ENCODE peak calls at places on chromosome 21, in six cellular contexts. G, S, A, V, J and X are unnamed samples.

GRCh38 chr21:26365849-26366248 is 195.3 kb upstream of the APP start:
- DNase-seq in G (no peak), S (no peak), A (no peak), V (no peak), J (no peak), X (no peak)

GRCh38 chr21:39048064-39048463 is 135.2 kb downstream of the PSMG1 start:
- DNase-seq in G (peak; percentile 73), S (no peak), A (no peak), V (no peak), J (peak; percentile 65), X (no peak)

GRCh38 chr21:41124626-41125240 is 43.2 kb upstream of the BACE2 start:
- DNase-seq in G (no peak), S (no peak), A (no peak), V (no peak), J (no peak), X (no peak)

GRCh38 chr21:32414579-32415358 is 2.3 kb downstream of the EVA1C start:
- DNase-seq in G (peak; percentile 8), S (no peak), A (no peak), V (no peak), J (no peak), X (no peak)

GRCh38 chr21:45386728-45387371 is 18.1 kb upstream of the COL18A1 start:
- DNase-seq in G (no peak), S (peak; percentile 87), A (peak; percentile 21), V (peak; percentile 45), J (no peak), X (no peak)

GRCh38 chr21:31938330-31939301 is 65.8 kb downstream of the HUNK start:
- DNase-seq in G (no peak), S (no peak), A (no peak), V (no peak), J (no peak), X (no peak)

GRCh38 chr21:35720065-35720810 is 340.1 kb downstream of the SETD4 start:
- DNase-seq in G (no peak), S (no peak), A (no peak), V (no peak), J (no peak), X (no peak)

GRCh38 chr21:30577766-30578165 is 12.4 kb downstream of the KRTAP22-2 start:
- DNase-seq in G (no peak), S (no peak), A (no peak), V (no peak), J (no peak), X (no peak)

GRCh38 chr21:17818158-17819113 is 720 bp downstream of the C21orf91 start:
- DNase-seq in G (peak; percentile 13), S (no peak), A (peak; percentile 25), V (peak; percentile 67), J (peak; percentile 41), X (peak; percentile 41)

DNA sequence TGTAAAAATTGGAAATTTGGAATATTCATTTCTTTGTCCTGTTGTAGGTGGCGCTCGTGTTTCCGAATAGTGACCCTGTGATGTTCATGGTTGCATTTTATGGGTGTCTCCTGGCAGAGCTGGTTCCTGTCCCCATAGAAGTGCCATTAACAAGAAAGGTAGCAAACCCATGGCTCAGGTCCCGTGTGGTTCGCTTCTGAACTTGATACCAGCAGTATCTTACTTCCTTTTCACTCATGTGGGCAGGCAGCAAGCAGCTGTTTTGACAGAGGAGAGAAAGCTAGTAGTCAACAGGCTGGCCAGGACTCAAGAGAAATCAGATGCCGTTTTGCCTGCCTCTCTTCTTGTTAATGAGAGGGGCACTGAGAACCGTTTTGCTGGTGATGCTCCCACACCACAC is 72.8 kb downstream of the S100B start:
- DNase-seq in G (no peak), S (no peak), A (no peak), V (no peak), J (no peak), X (no peak)
- TF ChIP-seq CTCF in G (no peak), S (no peak), A (no peak), V (no peak), J (no peak), X (no peak)

GRCh38 chr21:42346441-42346840 is 4.4 kb downstream of the TFF2 start:
- DNase-seq in G (no peak), S (no peak), A (no peak), V (no peak), J (no peak), X (no peak)

GRCh38 chr21:42347601-42348327 is 3.0 kb downstream of the TFF2 start:
- DNase-seq in G (no peak), S (no peak), A (no peak), V (no peak), J (no peak), X (no peak)

GRCh38 chr21:42349420-42350075 is 1.2 kb downstream of the TFF2 start:
- DNase-seq in G (no peak), S (no peak), A (no peak), V (peak; percentile 25), J (no peak), X (no peak)

GRCh38 chr21:42348762-42349161 is 2.0 kb downstream of the TFF2 start:
- DNase-seq in G (no peak), S (no peak), A (no peak), V (no peak), J (no peak), X (no peak)

DNA sequence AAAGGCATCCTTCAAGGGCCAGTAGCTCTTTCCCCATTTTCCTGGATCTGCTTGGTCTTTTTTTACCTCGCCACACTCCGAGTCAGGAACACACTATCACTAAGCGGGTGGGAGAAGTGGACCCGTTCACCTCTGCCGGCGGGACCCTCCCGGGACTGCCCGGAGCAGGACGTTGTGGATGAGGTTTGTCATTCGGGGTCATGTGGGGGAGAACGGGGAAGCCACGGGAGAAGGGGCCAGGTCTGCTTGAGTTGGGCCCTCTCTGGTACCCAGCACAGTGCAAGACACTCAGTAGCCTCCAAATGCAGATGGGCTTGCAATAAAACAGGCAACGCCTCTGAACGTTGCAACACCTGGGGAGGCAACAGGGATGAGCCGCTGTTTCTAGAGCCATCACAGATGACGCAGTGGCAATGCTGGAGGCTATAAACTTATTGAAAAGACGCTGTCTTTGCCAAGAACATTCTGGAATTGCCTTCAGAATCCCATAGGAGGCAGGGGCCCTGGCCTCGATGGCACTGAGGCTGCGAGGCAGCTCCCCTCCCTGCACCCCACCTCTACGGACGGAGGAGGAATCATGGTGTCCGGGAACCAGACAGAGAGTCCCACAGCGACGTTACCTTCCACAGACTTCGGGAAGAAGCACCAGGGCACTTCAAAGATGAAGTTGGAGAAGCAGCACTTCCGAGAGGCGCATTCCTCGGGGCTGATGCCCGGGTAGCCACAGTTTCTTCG is 3.8 kb downstream of the TFF2 start:
- DNase-seq in G (no peak), S (no peak), A (no peak), V (no peak), J (no peak), X (no peak)
- TF ChIP-seq CTCF in G (no peak), S (no peak), A (no peak), V (no peak), J (no peak), X (no peak)

GRCh38 chr21:44329086-44329889 is 9.9 kb downstream of the CFAP410 start:
- DNase-seq in G (no peak), S (no peak), A (no peak), V (no peak), J (no peak), X (no peak)

GRCh38 chr21:44329971-44330681 is 9.1 kb downstream of the CFAP410 start:
- DNase-seq in G (no peak), S (no peak), A (no peak), V (no peak), J (no peak), X (no peak)

GRCh38 chr21:44331209-44331608 is 8.0 kb downstream of the CFAP410 start:
- DNase-seq in G (no peak), S (no peak), A (no peak), V (no peak), J (no peak), X (no peak)

GRCh38 chr21:44331650-44332306 is 7.4 kb downstream of the CFAP410 start:
- DNase-seq in G (no peak), S (no peak), A (no peak), V (no peak), J (no peak), X (no peak)

DNA sequence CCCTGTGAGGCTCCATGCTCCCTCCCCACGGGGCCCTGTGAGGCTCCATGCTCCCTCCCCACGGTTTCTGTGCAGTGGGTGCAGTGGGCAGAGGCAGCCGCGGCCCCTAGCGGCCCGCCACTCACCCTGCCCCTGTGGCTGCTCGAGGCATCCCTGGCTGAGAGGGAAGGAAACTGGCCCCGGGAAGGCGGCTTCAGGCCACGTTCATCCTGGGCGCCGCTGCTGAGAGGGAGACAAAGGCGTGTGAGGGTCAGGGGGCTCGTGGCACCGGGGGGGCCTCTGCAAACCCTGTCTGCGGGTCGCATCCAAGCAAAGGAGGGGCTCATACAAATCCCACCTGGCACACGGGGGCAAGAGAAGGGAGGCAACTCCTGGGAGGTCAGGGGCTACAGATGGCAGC is 8.5 kb downstream of the CFAP410 start:
- DNase-seq in G (no peak), S (no peak), A (no peak), V (no peak), J (no peak), X (no peak)
- TF ChIP-seq CTCF in G (no peak), S (no peak), A (no peak), V (no peak), J (no peak), X (no peak)

DNA sequence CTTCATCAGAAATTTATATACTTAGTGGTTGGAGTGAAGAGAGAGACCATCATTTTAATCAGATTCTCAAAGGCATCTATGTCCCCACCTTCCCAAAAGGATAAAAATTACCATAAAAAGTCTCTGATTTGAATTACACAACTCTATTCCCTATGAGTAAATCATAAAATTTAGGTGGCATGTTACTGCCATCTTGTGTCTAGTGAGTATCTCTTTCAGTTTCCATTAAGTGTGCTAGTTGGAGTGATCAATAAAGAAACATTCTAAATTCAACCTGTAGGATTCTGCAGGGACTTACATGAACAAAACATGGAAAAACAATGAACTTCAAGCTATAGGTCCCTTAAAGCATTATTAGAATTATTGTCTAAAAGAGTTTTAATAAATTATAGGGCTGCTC is 655.4 kb downstream of the LTN1 start:
- DNase-seq in G (no peak), S (peak; percentile 34), A (no peak), V (no peak), J (no peak), X (no peak)
- TF ChIP-seq CTCF in G (no peak), S (peak; percentile 50), A (no peak), V (no peak), J (no peak), X (no peak)